ENCODE peak calls at places on chromosomes 4 and X, in four cellular contexts. Y is HL-60, Z is GM04504, P is G401. U is an unnamed sample.

GRCh38 chr4:96598465-96598864 is 758.6 kb downstream of the PDHA2 start:
- DNase-seq in Z (no peak), P (no peak), Y (no peak), U (no peak)

GRCh38 chrX:43949669-43950068 is 23.5 kb downstream of the NDP start:
- DNase-seq in Z (no peak), P (peak; percentile 80), Y (no peak), U (peak; percentile 5)

GRCh38 chr4:140603286-140603685 is 34.5 kb upstream of the UCP1 start:
- DNase-seq in P (no peak), Z (no peak), Y (no peak), U (no peak)

GRCh38 chr4:75180790-75181776 is 248.2 kb downstream of the PARM1 start:
- DNase-seq in P (no peak), Y (no peak), Z (no peak), U (no peak)

GRCh38 chr4:56764775-56765174 is 56.7 kb downstream of the SPINK2 start:
- DNase-seq in Y (no peak), Z (no peak), P (no peak), U (no peak)

GRCh38 chr4:40916880-40917279 is 167.1 kb downstream of the NSUN7 start:
- DNase-seq in Y (peak; percentile 48), P (peak; percentile 25), Z (no peak), U (no peak)

GRCh38 chr4:176538217-176538925 is 218.6 kb downstream of the SPCS3 start:
- DNase-seq in P (no peak), Y (no peak), Z (peak; percentile 84), U (no peak)

GRCh38 chr4:120000591-120001296 is 65.9 kb downstream of the MAD2L1 start:
- DNase-seq in Z (no peak), Y (no peak), P (no peak), U (no peak)

GRCh38 chrX:54473993-54474859 is 21.8 kb downstream of the FGD1 start:
- DNase-seq in Z (no peak), P (no peak), Y (no peak), U (no peak)

GRCh38 chrX:129653985-129654651 is 638 bp downstream of the APLN start:
- DNase-seq in Z (no peak), P (peak; percentile 29), Y (peak; percentile 20), U (no peak)

GRCh38 chrX:155094468-155095061 is 23.3 kb downstream of the BRCC3 start:
- DNase-seq in P (peak; percentile 39), Y (peak; percentile 25), Z (no peak), U (no peak)

GRCh38 chrX:138777230-138777629 is 65.7 kb upstream of the FGF13 start:
- DNase-seq in P (no peak), Y (no peak), Z (no peak), U (no peak)

GRCh38 chrX:155313766-155314165 is 20.6 kb downstream of the CLIC2 start:
- DNase-seq in Z (no peak), P (no peak), Y (no peak), U (no peak)

GRCh38 chrX:10076765-10077164 is 80.0 kb upstream of the CLCN4 start:
- DNase-seq in Z (no peak), Y (no peak), P (no peak), U (no peak)

GRCh38 chr4:19309365-19309764 is 942.3 kb upstream of the SLIT2 start:
- DNase-seq in Y (no peak), P (no peak), Z (peak; percentile 50), U (no peak)

GRCh38 chr4:52982246-52982950 is 120.3 kb downstream of the RASL11B start:
- DNase-seq in Z (no peak), P (peak; percentile 89), Y (no peak), U (no peak)

GRCh38 chr4:85686398-85686797 is 211.4 kb downstream of the ARHGAP24 start:
- DNase-seq in Z (no peak), P (no peak), Y (no peak), U (no peak)

GRCh38 chrX:13463608-13464007 is 105.8 kb upstream of the EGFL6 start:
- DNase-seq in Y (peak; percentile 27), P (no peak), Z (peak; percentile 83), U (peak; percentile 16)

U was measured in tibial nerve.